ENCODE peak calls at places on chromosome 12, in nine cellular contexts. M is Calu3; K is T follicular helper cell; E is HL-60; T is activated gamma-delta T cell; R is uterus; X is brain microvascular endothelial cell; H is stimulated activated CD4-positive, alpha-beta T cell treated with anti-CD3 and anti-CD28 coated beads, Interleukin-12 subunit alpha, Interleukin-12 subunit beta, amount 100 ng/mL, for 48 hours; J is left ventricle myocardium inferior. N is an unnamed sample.

GRCh38 chr12:92745874-92746553 is 43.2 kb downstream of the PLEKHG7 start:
- DNase-seq in R (peak), J (peak), E (no peak), H (no peak), M (peak), T (no peak), X (peak), K (no peak), N (no peak)

GRCh38 chr12:79911889-79912656 is 22.8 kb downstream of the PPP1R12A start:
- DNase-seq in R (no peak), M (peak), T (no peak), E (no peak), H (no peak), K (no peak), J (no peak), X (peak), N (no peak)

GRCh38 chr12:64610092-64610659 is at the start of gene RASSF3:
- DNase-seq in K (peak), H (peak), X (peak), E (peak), M (peak), J (peak), R (peak), T (peak), N (no peak)

GRCh38 chr12:116539361-116539771 is 19.8 kb upstream of the MAP1LC3B2 start:
- DNase-seq in H (no peak), M (no peak), T (no peak), X (no peak), K (no peak), R (no peak), E (no peak), J (no peak), N (no peak)

GRCh38 chr12:104682790-104683279 is 226.1 kb downstream of the CHST11 start:
- DNase-seq in R (no peak), E (peak), T (no peak), M (no peak), H (peak), K (peak), X (no peak), J (no peak), N (no peak)

GRCh38 chr12:93860659-93861373 is 183.6 kb downstream of the CRADD start:
- DNase-seq in X (no peak), H (no peak), E (no peak), R (no peak), T (no peak), M (no peak), J (no peak), K (no peak), N (no peak)

GRCh38 chr12:49979061-49979586 is 6.4 kb downstream of the AQP6 start:
- DNase-seq in R (no peak), H (no peak), K (no peak), X (no peak), M (no peak), T (no peak), J (no peak), E (no peak), N (no peak)

GRCh38 chr12:68806488-68807237 is 1.3 kb upstream of the MDM2 start:
- DNase-seq in X (no peak), J (no peak), M (no peak), H (no peak), R (no peak), K (no peak), T (no peak), E (no peak), N (no peak)

N was measured in DMS79.